ENCODE peak calls at places on chromosomes 7 and 10, in nine cellular contexts. K is activated T-cell treated with anti-CD3 and anti-CD28 coated beads for 48 hours; F is neural crest cell; J is HuH-7.5; Q is activated CD4-positive, alpha-beta T cell treated with anti-CD3 and anti-CD28 coated beads, Interleukin-2, amount 50 U/mL, for 1 hour; I is T-helper 1 cell; D is activated naive CD4-positive, alpha-beta T cell treated with anti-CD3 and anti-CD28 coated beads for 36 hours; O is stomach; V is GDM1. N is an unnamed sample.

GRCh38 chr7:51260516-51260915 is 56.1 kb downstream of the COBL start:
- DNase-seq in K (no peak), F (no peak), J (no peak), Q (no peak), I (no peak), D (no peak), O (no peak), V (no peak), N (no peak)

GRCh38 chr7:141700848-141701371 is 1.1 kb downstream of the DENND11 start:
- DNase-seq in K (no peak), F (no peak), J (peak; percentile 25), Q (no peak), I (peak; percentile 4), D (peak; percentile 33), O (no peak), V (no peak), N (no peak)

GRCh38 chr10:78685466-78686163 is 383.2 kb upstream of the ZMIZ1 start:
- DNase-seq in K (no peak), F (no peak), J (no peak), Q (no peak), I (no peak), D (no peak), O (no peak), V (no peak), N (no peak)

GRCh38 chr10:96857613-96858012 is 25.5 kb downstream of the LCOR start:
- DNase-seq in K (no peak), F (no peak), J (no peak), Q (no peak), I (no peak), D (no peak), O (no peak), V (no peak), N (no peak)

GRCh38 chr10:129958686-129959543 is 5.2 kb downstream of the EBF3 start:
- DNase-seq in K (no peak), F (no peak), J (no peak), Q (no peak), I (no peak), D (no peak), O (peak; percentile 20), V (no peak), N (no peak)

GRCh38 chr7:124276005-124276606 is 243.2 kb upstream of the TMEM229A start:
- DNase-seq in K (no peak), F (peak; percentile 39), J (no peak), Q (no peak), I (no peak), D (peak; percentile 14), O (no peak), V (no peak), N (no peak)

GRCh38 chr7:39609462-39610149 is 13.8 kb upstream of the RALA start:
- DNase-seq in K (peak; percentile 17), F (peak; percentile 26), J (no peak), Q (peak; percentile 6), I (no peak), D (peak; percentile 20), O (no peak), V (no peak), N (peak; percentile 35)

GRCh38 chr10:48907730-48908129 is 31.9 kb downstream of the LRRC18 start:
- DNase-seq in K (no peak), F (no peak), J (no peak), Q (no peak), I (no peak), D (no peak), O (no peak), V (no peak), N (no peak)

GRCh38 chr10:99619090-99619800 is 994 bp downstream of the SLC25A28 start:
- DNase-seq in K (no peak), F (no peak), J (no peak), Q (peak; percentile 1), I (no peak), D (peak; percentile 14), O (no peak), V (no peak), N (no peak)

GRCh38 chr7:96388166-96388565 is 66.3 kb upstream of the SLC25A13 start:
- DNase-seq in K (no peak), F (no peak), J (no peak), Q (no peak), I (no peak), D (no peak), O (no peak), V (no peak), N (no peak)

GRCh38 chr10:69965086-69965485 is 87.6 kb upstream of the MACROH2A2 start:
- DNase-seq in K (no peak), F (no peak), J (no peak), Q (no peak), I (no peak), D (no peak), O (no peak), V (no peak), N (no peak)

GRCh38 chr7:1004018-1004880 is 21.3 kb downstream of the CYP2W1 start:
- DNase-seq in K (no peak), F (no peak), J (no peak), Q (no peak), I (no peak), D (no peak), O (no peak), V (no peak), N (no peak)

GRCh38 chr7:100957832-100958421 is 8.6 kb downstream of the MUC3A start:
- DNase-seq in K (no peak), F (no peak), J (no peak), Q (no peak), I (no peak), D (no peak), O (no peak), V (no peak), N (no peak)

GRCh38 chr10:122333037-122333436 is 41.5 kb upstream of the PLEKHA1 start:
- DNase-seq in K (peak; percentile 18), F (no peak), J (no peak), Q (no peak), I (no peak), D (peak; percentile 51), O (no peak), V (no peak), N (no peak)

GRCh38 chr7:101614939-101615302 is 14.2 kb downstream of the MYL10 start:
- DNase-seq in K (no peak), F (no peak), J (no peak), Q (no peak), I (no peak), D (no peak), O (no peak), V (no peak), N (no peak)

GRCh38 chr10:43584051-43584450 is 9.6 kb upstream of the ZNF239 start:
- DNase-seq in K (no peak), F (no peak), J (no peak), Q (no peak), I (no peak), D (no peak), O (peak; percentile 40), V (no peak), N (no peak)

GRCh38 chr7:140093375-140093774 is 30.6 kb upstream of the PARP12 start:
- DNase-seq in K (no peak), F (no peak), J (no peak), Q (no peak), I (no peak), D (no peak), O (no peak), V (no peak), N (no peak)

GRCh38 chr10:107409517-107409916 is 245.0 kb upstream of the SORCS1 start:
- DNase-seq in K (no peak), F (no peak), J (no peak), Q (no peak), I (no peak), D (no peak), O (no peak), V (no peak), N (no peak)

GRCh38 chr7:73827568-73828106 is 3.2 kb upstream of the CLDN4 start:
- DNase-seq in K (no peak), F (no peak), J (no peak), Q (no peak), I (no peak), D (peak; percentile 39), O (peak; percentile 89), V (no peak), N (no peak)

GRCh38 chr10:50423448-50423847 is 172.1 kb upstream of the ASAH2 start:
- DNase-seq in K (no peak), F (no peak), J (no peak), Q (no peak), I (no peak), D (no peak), O (no peak), V (no peak), N (no peak)

GRCh38 chr7:44539669-44540516 is 1.2 kb downstream of the NPC1L1 start:
- DNase-seq in K (no peak), F (no peak), J (no peak), Q (no peak), I (no peak), D (no peak), O (no peak), V (no peak), N (peak; percentile 80)

GRCh38 chr7:81482600-81483186 is 287.2 kb downstream of the HGF start:
- DNase-seq in K (no peak), F (no peak), J (no peak), Q (no peak), I (no peak), D (no peak), O (no peak), V (no peak), N (no peak)

GRCh38 chr7:3432916-3433315 is 131.9 kb downstream of the SDK1 start:
- DNase-seq in K (no peak), F (no peak), J (no peak), Q (no peak), I (no peak), D (no peak), O (no peak), V (no peak), N (no peak)

N was measured in right lobe of liver.